ENCODE peak calls at places on chromosomes 16 and 17, in ten cellular contexts. One of them, this sample, is unnamed.

GRCh38 chr17:82370471-82371332 is 863 bp upstream of the UTS2R start:
- DNase-seq in sciatic nerve: no peak
- DNase-seq in T-helper 2 cell: no peak
- DNase-seq in NCI-H1930: no peak
- DNase-seq in dorsolateral prefrontal cortex: no peak
- DNase-seq in ureter: no peak
- DNase-seq in NCI-H748 treated with DMSO at 0.1 percent for 48 hours: no peak
- DNase-seq in stimulated activated naive CD8-positive, alpha-beta T cell treated with anti-CD3 and anti-CD28 coated beads, Interleukin-15, Interleukin-2, amounts not matched to agents 100 U/mL and 50 U/mL, for 24 hours: no peak
- DNase-seq in AG04450: no peak
- DNase-seq in heart left ventricle: no peak
- DNase-seq in this sample: no peak

GRCh38 chr17:13321932-13322701 is 279.6 kb downstream of the HS3ST3A1 start:
- DNase-seq in NCI-H748 treated with DMSO at 0.1 percent for 48 hours: no peak
- DNase-seq in stimulated activated naive CD8-positive, alpha-beta T cell treated with anti-CD3 and anti-CD28 coated beads, Interleukin-15, Interleukin-2, amounts not matched to agents 100 U/mL and 50 U/mL, for 24 hours: no peak
- DNase-seq in NCI-H1930: no peak
- DNase-seq in dorsolateral prefrontal cortex: no peak
- DNase-seq in T-helper 2 cell: no peak
- DNase-seq in sciatic nerve: no peak
- DNase-seq in AG04450: no peak
- DNase-seq in ureter: no peak
- DNase-seq in heart left ventricle: no peak
- DNase-seq in this sample: no peak

GRCh38 chr16:8374586-8374985 is 215.7 kb downstream of the TMEM114 start:
- DNase-seq in dorsolateral prefrontal cortex: no peak
- DNase-seq in sciatic nerve: no peak
- DNase-seq in stimulated activated naive CD8-positive, alpha-beta T cell treated with anti-CD3 and anti-CD28 coated beads, Interleukin-15, Interleukin-2, amounts not matched to agents 100 U/mL and 50 U/mL, for 24 hours: no peak
- DNase-seq in heart left ventricle: no peak
- DNase-seq in ureter: no peak
- DNase-seq in NCI-H1930: no peak
- DNase-seq in NCI-H748 treated with DMSO at 0.1 percent for 48 hours: no peak
- DNase-seq in AG04450: no peak
- DNase-seq in T-helper 2 cell: no peak
- DNase-seq in this sample: no peak

GRCh38 chr16:4428500-4428899 is 2.8 kb downstream of the DNAJA3 start:
- DNase-seq in NCI-H748 treated with DMSO at 0.1 percent for 48 hours: no peak
- DNase-seq in T-helper 2 cell: no peak
- DNase-seq in stimulated activated naive CD8-positive, alpha-beta T cell treated with anti-CD3 and anti-CD28 coated beads, Interleukin-15, Interleukin-2, amounts not matched to agents 100 U/mL and 50 U/mL, for 24 hours: no peak
- DNase-seq in AG04450: no peak
- DNase-seq in sciatic nerve: no peak
- DNase-seq in dorsolateral prefrontal cortex: no peak
- DNase-seq in ureter: no peak
- DNase-seq in NCI-H1930: no peak
- DNase-seq in heart left ventricle: no peak
- DNase-seq in this sample: no peak

GRCh38 chr17:37708616-37709212 is 36.1 kb downstream of the HNF1B start:
- DNase-seq in AG04450: no peak
- DNase-seq in T-helper 2 cell: no peak
- DNase-seq in NCI-H748 treated with DMSO at 0.1 percent for 48 hours: no peak
- DNase-seq in sciatic nerve: no peak
- DNase-seq in NCI-H1930: no peak
- DNase-seq in heart left ventricle: no peak
- DNase-seq in stimulated activated naive CD8-positive, alpha-beta T cell treated with anti-CD3 and anti-CD28 coated beads, Interleukin-15, Interleukin-2, amounts not matched to agents 100 U/mL and 50 U/mL, for 24 hours: peak
- DNase-seq in ureter: no peak
- DNase-seq in dorsolateral prefrontal cortex: no peak
- DNase-seq in this sample: no peak

GRCh38 chr16:24568392-24568791 is 29.0 kb downstream of the RBBP6 start:
- DNase-seq in T-helper 2 cell: no peak
- DNase-seq in dorsolateral prefrontal cortex: no peak
- DNase-seq in stimulated activated naive CD8-positive, alpha-beta T cell treated with anti-CD3 and anti-CD28 coated beads, Interleukin-15, Interleukin-2, amounts not matched to agents 100 U/mL and 50 U/mL, for 24 hours: no peak
- DNase-seq in NCI-H748 treated with DMSO at 0.1 percent for 48 hours: no peak
- DNase-seq in AG04450: no peak
- DNase-seq in heart left ventricle: no peak
- DNase-seq in ureter: no peak
- DNase-seq in sciatic nerve: no peak
- DNase-seq in NCI-H1930: no peak
- DNase-seq in this sample: no peak

GRCh38 chr17:61766520-61766919 is 96.8 kb downstream of the BRIP1 start:
- DNase-seq in dorsolateral prefrontal cortex: no peak
- DNase-seq in heart left ventricle: no peak
- DNase-seq in NCI-H1930: no peak
- DNase-seq in ureter: no peak
- DNase-seq in AG04450: no peak
- DNase-seq in NCI-H748 treated with DMSO at 0.1 percent for 48 hours: no peak
- DNase-seq in stimulated activated naive CD8-positive, alpha-beta T cell treated with anti-CD3 and anti-CD28 coated beads, Interleukin-15, Interleukin-2, amounts not matched to agents 100 U/mL and 50 U/mL, for 24 hours: no peak
- DNase-seq in sciatic nerve: no peak
- DNase-seq in T-helper 2 cell: no peak
- DNase-seq in this sample: no peak

GRCh38 chr16:30335598-30336474 is 19.3 kb downstream of the CD2BP2 start:
- DNase-seq in dorsolateral prefrontal cortex: no peak
- DNase-seq in heart left ventricle: no peak
- DNase-seq in AG04450: no peak
- DNase-seq in stimulated activated naive CD8-positive, alpha-beta T cell treated with anti-CD3 and anti-CD28 coated beads, Interleukin-15, Interleukin-2, amounts not matched to agents 100 U/mL and 50 U/mL, for 24 hours: no peak
- DNase-seq in NCI-H748 treated with DMSO at 0.1 percent for 48 hours: no peak
- DNase-seq in sciatic nerve: no peak
- DNase-seq in ureter: peak
- DNase-seq in T-helper 2 cell: no peak
- DNase-seq in NCI-H1930: no peak
- DNase-seq in this sample: peak

GRCh38 chr17:78263736-78264340 is 32.4 kb downstream of the TMEM235 start:
- DNase-seq in sciatic nerve: no peak
- DNase-seq in NCI-H1930: no peak
- DNase-seq in stimulated activated naive CD8-positive, alpha-beta T cell treated with anti-CD3 and anti-CD28 coated beads, Interleukin-15, Interleukin-2, amounts not matched to agents 100 U/mL and 50 U/mL, for 24 hours: no peak
- DNase-seq in heart left ventricle: no peak
- DNase-seq in ureter: no peak
- DNase-seq in dorsolateral prefrontal cortex: no peak
- DNase-seq in T-helper 2 cell: no peak
- DNase-seq in AG04450: no peak
- DNase-seq in NCI-H748 treated with DMSO at 0.1 percent for 48 hours: no peak
- DNase-seq in this sample: no peak

GRCh38 chr17:41624208-41625101 is at the start of gene KRT17:
- DNase-seq in heart left ventricle: no peak
- DNase-seq in stimulated activated naive CD8-positive, alpha-beta T cell treated with anti-CD3 and anti-CD28 coated beads, Interleukin-15, Interleukin-2, amounts not matched to agents 100 U/mL and 50 U/mL, for 24 hours: no peak
- DNase-seq in sciatic nerve: no peak
- DNase-seq in dorsolateral prefrontal cortex: no peak
- DNase-seq in T-helper 2 cell: no peak
- DNase-seq in NCI-H1930: no peak
- DNase-seq in AG04450: no peak
- DNase-seq in NCI-H748 treated with DMSO at 0.1 percent for 48 hours: no peak
- DNase-seq in ureter: peak
- DNase-seq in this sample: peak

GRCh38 chr17:47941246-47941997 is at the start of gene PNPO:
- DNase-seq in AG04450: peak
- DNase-seq in heart left ventricle: peak
- DNase-seq in NCI-H1930: peak
- DNase-seq in stimulated activated naive CD8-positive, alpha-beta T cell treated with anti-CD3 and anti-CD28 coated beads, Interleukin-15, Interleukin-2, amounts not matched to agents 100 U/mL and 50 U/mL, for 24 hours: peak
- DNase-seq in NCI-H748 treated with DMSO at 0.1 percent for 48 hours: peak
- DNase-seq in ureter: peak
- DNase-seq in dorsolateral prefrontal cortex: peak
- DNase-seq in T-helper 2 cell: peak
- DNase-seq in sciatic nerve: peak
- DNase-seq in this sample: peak

GRCh38 chr17:42283241-42284019 is 4.9 kb upstream of the STAT5A start:
- DNase-seq in NCI-H1930: no peak
- DNase-seq in dorsolateral prefrontal cortex: no peak
- DNase-seq in stimulated activated naive CD8-positive, alpha-beta T cell treated with anti-CD3 and anti-CD28 coated beads, Interleukin-15, Interleukin-2, amounts not matched to agents 100 U/mL and 50 U/mL, for 24 hours: no peak
- DNase-seq in ureter: peak
- DNase-seq in NCI-H748 treated with DMSO at 0.1 percent for 48 hours: no peak
- DNase-seq in sciatic nerve: peak
- DNase-seq in T-helper 2 cell: no peak
- DNase-seq in AG04450: no peak
- DNase-seq in heart left ventricle: no peak
- DNase-seq in this sample: peak

GRCh38 chr16:2815299-2815771 is 1.7 kb upstream of the PRSS21 start:
- DNase-seq in NCI-H1930: no peak
- DNase-seq in T-helper 2 cell: no peak
- DNase-seq in stimulated activated naive CD8-positive, alpha-beta T cell treated with anti-CD3 and anti-CD28 coated beads, Interleukin-15, Interleukin-2, amounts not matched to agents 100 U/mL and 50 U/mL, for 24 hours: no peak
- DNase-seq in sciatic nerve: peak
- DNase-seq in dorsolateral prefrontal cortex: no peak
- DNase-seq in AG04450: no peak
- DNase-seq in heart left ventricle: no peak
- DNase-seq in ureter: no peak
- DNase-seq in NCI-H748 treated with DMSO at 0.1 percent for 48 hours: no peak
- DNase-seq in this sample: peak

GRCh38 chr16:2287916-2288547 is 20.1 kb upstream of the RNPS1 start:
- DNase-seq in AG04450: no peak
- DNase-seq in NCI-H748 treated with DMSO at 0.1 percent for 48 hours: no peak
- DNase-seq in T-helper 2 cell: no peak
- DNase-seq in sciatic nerve: no peak
- DNase-seq in dorsolateral prefrontal cortex: no peak
- DNase-seq in heart left ventricle: no peak
- DNase-seq in ureter: no peak
- DNase-seq in NCI-H1930: no peak
- DNase-seq in stimulated activated naive CD8-positive, alpha-beta T cell treated with anti-CD3 and anti-CD28 coated beads, Interleukin-15, Interleukin-2, amounts not matched to agents 100 U/mL and 50 U/mL, for 24 hours: no peak
- DNase-seq in this sample: no peak

GRCh38 chr17:64641499-64641898 is 20.6 kb downstream of the SMURF2 start:
- DNase-seq in heart left ventricle: no peak
- DNase-seq in stimulated activated naive CD8-positive, alpha-beta T cell treated with anti-CD3 and anti-CD28 coated beads, Interleukin-15, Interleukin-2, amounts not matched to agents 100 U/mL and 50 U/mL, for 24 hours: no peak
- DNase-seq in NCI-H1930: no peak
- DNase-seq in ureter: no peak
- DNase-seq in T-helper 2 cell: no peak
- DNase-seq in AG04450: peak
- DNase-seq in dorsolateral prefrontal cortex: no peak
- DNase-seq in sciatic nerve: no peak
- DNase-seq in NCI-H748 treated with DMSO at 0.1 percent for 48 hours: no peak
- DNase-seq in this sample: no peak

GRCh38 chr16:31711344-31711845 is 162.2 kb upstream of the ZNF267 start:
- DNase-seq in stimulated activated naive CD8-positive, alpha-beta T cell treated with anti-CD3 and anti-CD28 coated beads, Interleukin-15, Interleukin-2, amounts not matched to agents 100 U/mL and 50 U/mL, for 24 hours: no peak
- DNase-seq in dorsolateral prefrontal cortex: no peak
- DNase-seq in NCI-H1930: no peak
- DNase-seq in T-helper 2 cell: no peak
- DNase-seq in NCI-H748 treated with DMSO at 0.1 percent for 48 hours: no peak
- DNase-seq in ureter: no peak
- DNase-seq in AG04450: no peak
- DNase-seq in sciatic nerve: no peak
- DNase-seq in heart left ventricle: no peak
- DNase-seq in this sample: no peak

GRCh38 chr17:49379926-49380325 is 17.9 kb upstream of the ZNF652 start:
- DNase-seq in ureter: no peak
- DNase-seq in AG04450: no peak
- DNase-seq in heart left ventricle: no peak
- DNase-seq in dorsolateral prefrontal cortex: no peak
- DNase-seq in NCI-H748 treated with DMSO at 0.1 percent for 48 hours: no peak
- DNase-seq in T-helper 2 cell: no peak
- DNase-seq in NCI-H1930: no peak
- DNase-seq in stimulated activated naive CD8-positive, alpha-beta T cell treated with anti-CD3 and anti-CD28 coated beads, Interleukin-15, Interleukin-2, amounts not matched to agents 100 U/mL and 50 U/mL, for 24 hours: no peak
- DNase-seq in sciatic nerve: no peak
- DNase-seq in this sample: no peak

GRCh38 chr17:56795510-56795909 is 38.2 kb downstream of the C17orf67 start:
- DNase-seq in dorsolateral prefrontal cortex: no peak
- DNase-seq in sciatic nerve: no peak
- DNase-seq in heart left ventricle: no peak
- DNase-seq in NCI-H748 treated with DMSO at 0.1 percent for 48 hours: no peak
- DNase-seq in stimulated activated naive CD8-positive, alpha-beta T cell treated with anti-CD3 and anti-CD28 coated beads, Interleukin-15, Interleukin-2, amounts not matched to agents 100 U/mL and 50 U/mL, for 24 hours: no peak
- DNase-seq in AG04450: no peak
- DNase-seq in T-helper 2 cell: no peak
- DNase-seq in ureter: no peak
- DNase-seq in NCI-H1930: no peak
- DNase-seq in this sample: no peak

GRCh38 chr17:10758062-10758461 is 28.2 kb upstream of the TMEM220 start:
- DNase-seq in sciatic nerve: no peak
- DNase-seq in heart left ventricle: no peak
- DNase-seq in AG04450: no peak
- DNase-seq in NCI-H748 treated with DMSO at 0.1 percent for 48 hours: no peak
- DNase-seq in ureter: no peak
- DNase-seq in stimulated activated naive CD8-positive, alpha-beta T cell treated with anti-CD3 and anti-CD28 coated beads, Interleukin-15, Interleukin-2, amounts not matched to agents 100 U/mL and 50 U/mL, for 24 hours: no peak
- DNase-seq in dorsolateral prefrontal cortex: no peak
- DNase-seq in T-helper 2 cell: no peak
- DNase-seq in NCI-H1930: no peak
- DNase-seq in this sample: peak

GRCh38 chr17:56838687-56839086 is 4.7 kb downstream of the DGKE start:
- DNase-seq in sciatic nerve: no peak
- DNase-seq in T-helper 2 cell: no peak
- DNase-seq in NCI-H1930: no peak
- DNase-seq in heart left ventricle: no peak
- DNase-seq in dorsolateral prefrontal cortex: no peak
- DNase-seq in stimulated activated naive CD8-positive, alpha-beta T cell treated with anti-CD3 and anti-CD28 coated beads, Interleukin-15, Interleukin-2, amounts not matched to agents 100 U/mL and 50 U/mL, for 24 hours: no peak
- DNase-seq in ureter: no peak
- DNase-seq in AG04450: no peak
- DNase-seq in NCI-H748 treated with DMSO at 0.1 percent for 48 hours: no peak
- DNase-seq in this sample: no peak

GRCh38 chr16:50271148-50272041 is 5.0 kb downstream of the ADCY7 start:
- DNase-seq in heart left ventricle: no peak
- DNase-seq in AG04450: no peak
- DNase-seq in T-helper 2 cell: no peak
- DNase-seq in NCI-H1930: no peak
- DNase-seq in NCI-H748 treated with DMSO at 0.1 percent for 48 hours: no peak
- DNase-seq in sciatic nerve: peak
- DNase-seq in stimulated activated naive CD8-positive, alpha-beta T cell treated with anti-CD3 and anti-CD28 coated beads, Interleukin-15, Interleukin-2, amounts not matched to agents 100 U/mL and 50 U/mL, for 24 hours: no peak
- DNase-seq in dorsolateral prefrontal cortex: no peak
- DNase-seq in ureter: no peak
- DNase-seq in this sample: peak

GRCh38 chr16:165218-165538 is 600 bp upstream of the HBM start:
- DNase-seq in AG04450: no peak
- DNase-seq in ureter: no peak
- DNase-seq in dorsolateral prefrontal cortex: no peak
- DNase-seq in heart left ventricle: no peak
- DNase-seq in stimulated activated naive CD8-positive, alpha-beta T cell treated with anti-CD3 and anti-CD28 coated beads, Interleukin-15, Interleukin-2, amounts not matched to agents 100 U/mL and 50 U/mL, for 24 hours: no peak
- DNase-seq in sciatic nerve: no peak
- DNase-seq in NCI-H1930: no peak
- DNase-seq in NCI-H748 treated with DMSO at 0.1 percent for 48 hours: no peak
- DNase-seq in T-helper 2 cell: no peak
- DNase-seq in this sample: no peak

GRCh38 chr17:27226611-27227234 is 67.2 kb upstream of the WSB1 start:
- DNase-seq in NCI-H748 treated with DMSO at 0.1 percent for 48 hours: no peak
- DNase-seq in T-helper 2 cell: no peak
- DNase-seq in NCI-H1930: no peak
- DNase-seq in AG04450: peak
- DNase-seq in sciatic nerve: no peak
- DNase-seq in stimulated activated naive CD8-positive, alpha-beta T cell treated with anti-CD3 and anti-CD28 coated beads, Interleukin-15, Interleukin-2, amounts not matched to agents 100 U/mL and 50 U/mL, for 24 hours: no peak
- DNase-seq in heart left ventricle: no peak
- DNase-seq in dorsolateral prefrontal cortex: no peak
- DNase-seq in ureter: no peak
- DNase-seq in this sample: no peak

GRCh38 chr16:5738586-5738985 is 641.0 kb upstream of the EEF2KMT start:
- DNase-seq in dorsolateral prefrontal cortex: no peak
- DNase-seq in heart left ventricle: no peak
- DNase-seq in AG04450: no peak
- DNase-seq in NCI-H1930: no peak
- DNase-seq in T-helper 2 cell: no peak
- DNase-seq in ureter: no peak
- DNase-seq in sciatic nerve: no peak
- DNase-seq in NCI-H748 treated with DMSO at 0.1 percent for 48 hours: peak
- DNase-seq in stimulated activated naive CD8-positive, alpha-beta T cell treated with anti-CD3 and anti-CD28 coated beads, Interleukin-15, Interleukin-2, amounts not matched to agents 100 U/mL and 50 U/mL, for 24 hours: no peak
- DNase-seq in this sample: no peak

GRCh38 chr16:21162661-21163151 is 4.2 kb downstream of the LDAF1 start:
- DNase-seq in AG04450: no peak
- DNase-seq in dorsolateral prefrontal cortex: no peak
- DNase-seq in T-helper 2 cell: no peak
- DNase-seq in NCI-H748 treated with DMSO at 0.1 percent for 48 hours: no peak
- DNase-seq in sciatic nerve: no peak
- DNase-seq in heart left ventricle: peak
- DNase-seq in ureter: peak
- DNase-seq in NCI-H1930: no peak
- DNase-seq in stimulated activated naive CD8-positive, alpha-beta T cell treated with anti-CD3 and anti-CD28 coated beads, Interleukin-15, Interleukin-2, amounts not matched to agents 100 U/mL and 50 U/mL, for 24 hours: no peak
- DNase-seq in this sample: peak

GRCh38 chr17:8837438-8838075 is 29.9 kb downstream of the PIK3R6 start:
- DNase-seq in dorsolateral prefrontal cortex: no peak
- DNase-seq in NCI-H748 treated with DMSO at 0.1 percent for 48 hours: no peak
- DNase-seq in stimulated activated naive CD8-positive, alpha-beta T cell treated with anti-CD3 and anti-CD28 coated beads, Interleukin-15, Interleukin-2, amounts not matched to agents 100 U/mL and 50 U/mL, for 24 hours: no peak
- DNase-seq in T-helper 2 cell: no peak
- DNase-seq in heart left ventricle: peak
- DNase-seq in NCI-H1930: no peak
- DNase-seq in AG04450: no peak
- DNase-seq in ureter: peak
- DNase-seq in sciatic nerve: peak
- DNase-seq in this sample: peak

GRCh38 chr16:5078626-5079025 is 7.0 kb downstream of the ALG1 start:
- DNase-seq in sciatic nerve: no peak
- DNase-seq in NCI-H748 treated with DMSO at 0.1 percent for 48 hours: no peak
- DNase-seq in dorsolateral prefrontal cortex: no peak
- DNase-seq in T-helper 2 cell: no peak
- DNase-seq in heart left ventricle: no peak
- DNase-seq in stimulated activated naive CD8-positive, alpha-beta T cell treated with anti-CD3 and anti-CD28 coated beads, Interleukin-15, Interleukin-2, amounts not matched to agents 100 U/mL and 50 U/mL, for 24 hours: no peak
- DNase-seq in ureter: no peak
- DNase-seq in AG04450: no peak
- DNase-seq in NCI-H1930: no peak
- DNase-seq in this sample: no peak

GRCh38 chr17:6343736-6344135 is 91.2 kb downstream of the AIPL1 start:
- DNase-seq in ureter: no peak
- DNase-seq in AG04450: no peak
- DNase-seq in dorsolateral prefrontal cortex: no peak
- DNase-seq in NCI-H1930: no peak
- DNase-seq in stimulated activated naive CD8-positive, alpha-beta T cell treated with anti-CD3 and anti-CD28 coated beads, Interleukin-15, Interleukin-2, amounts not matched to agents 100 U/mL and 50 U/mL, for 24 hours: no peak
- DNase-seq in sciatic nerve: no peak
- DNase-seq in T-helper 2 cell: no peak
- DNase-seq in NCI-H748 treated with DMSO at 0.1 percent for 48 hours: no peak
- DNase-seq in heart left ventricle: no peak
- DNase-seq in this sample: no peak

This sample was measured in sigmoid colon.